ENCODE peak calls at places on chromosomes 4 and X, in four cellular contexts. R, I, W and C are unnamed samples. For H3K9me3 and H3K36me3, the result is how much of the 10 kb centered on the place peaks cover.

GRCh38 chr4:1113311-1114009 is at the start of gene RNF212:
- DNase-seq in R (no peak), I (no peak), W (no peak), C (no peak)

GRCh38 chr4:48379587-48380140 is 38.3 kb downstream of the SLAIN2 start:
- DNase-seq in R (no peak), I (no peak), W (no peak), C (no peak)

GRCh38 chrX:24525455-24525854 is 60.4 kb downstream of the PDK3 start:
- DNase-seq in R (no peak), I (no peak), W (no peak), C (no peak)

GRCh38 chr4:31069151-31069550 is 349.0 kb downstream of the PCDH7 start:
- DNase-seq in R (no peak), I (no peak), W (no peak), C (no peak)

GRCh38 chr4:55181606-55182005 is 56.2 kb upstream of the KDR start:
- DNase-seq in R (no peak), I (no peak), W (no peak), C (no peak)

GRCh38 chr4:163816494-163816893 is 322.0 kb downstream of the TMA16 start:
- DNase-seq in R (no peak), I (no peak), W (no peak), C (no peak)

GRCh38 chr4:13700196-13701140 is 72.9 kb upstream of the BOD1L1 start:
- DNase-seq in R (no peak), I (no peak), W (no peak), C (no peak)

GRCh38 chr4:155602351-155603140 is 64.1 kb upstream of the GUCY1A1 start:
- DNase-seq in R (no peak), I (no peak), W (no peak), C (no peak)

GRCh38 chrX:68387786-68388185 is 45.5 kb downstream of the OPHN1 start:
- DNase-seq in R (no peak), I (no peak), W (no peak), C (no peak)

GRCh38 chrX:153968754-153969124 is 2.9 kb downstream of the HCFC1 start:
- DNase-seq in R (no peak), I (no peak), W (no peak), C (no peak)

GRCh38 chrX:151982217-151982616 is 7.7 kb upstream of the GABRE start:
- DNase-seq in R (no peak), I (no peak), W (no peak), C (no peak)

GRCh38 chr4:7767526-7767925 is 172.1 kb downstream of the AFAP1 start:
- DNase-seq in R (no peak), I (no peak), W (no peak), C (no peak)

GRCh38 chr4:7766086-7766485 is 173.6 kb downstream of the AFAP1 start:
- DNase-seq in R (no peak), I (no peak), W (no peak), C (no peak)

GRCh38 chr4:7765676-7766075 is 174.0 kb downstream of the AFAP1 start:
- DNase-seq in R (no peak), I (no peak), W (no peak), C (no peak)

GRCh38 chr4:7767966-7768365 is 171.7 kb downstream of the AFAP1 start:
- DNase-seq in R (no peak), I (no peak), W (no peak), C (no peak)

DNA sequence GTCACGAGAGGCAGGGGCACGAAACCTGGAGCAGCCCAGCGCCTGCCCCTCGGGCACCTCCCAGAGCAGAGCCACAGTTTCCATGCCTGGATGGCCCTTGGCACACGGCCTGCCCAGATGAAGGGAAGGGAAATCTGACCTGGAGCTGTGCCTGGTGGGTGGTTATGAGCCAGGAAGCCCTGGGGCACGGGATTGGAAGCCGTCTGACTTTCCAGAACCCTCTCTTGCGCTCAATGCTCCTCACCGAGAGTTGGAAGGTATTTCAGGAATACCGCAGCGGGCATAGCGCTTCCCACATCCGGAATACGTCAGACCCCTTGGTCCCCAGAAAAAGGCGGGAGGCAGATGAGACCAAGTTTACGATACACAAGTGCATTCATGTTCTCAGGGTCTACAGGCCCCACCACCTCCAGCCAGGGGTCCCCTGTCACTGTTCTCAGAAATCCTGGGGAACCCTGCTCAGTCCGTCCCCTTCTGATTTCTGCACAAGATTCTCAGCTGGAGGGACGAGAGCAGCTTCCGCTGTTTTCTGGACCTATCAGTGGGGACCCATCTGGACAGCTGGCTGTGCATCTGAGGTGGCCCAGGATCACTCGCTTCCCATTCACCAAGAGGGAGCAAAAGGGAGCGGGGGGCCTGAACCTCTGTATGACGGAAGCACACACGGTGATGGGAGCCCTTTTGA is 172.9 kb downstream of the AFAP1 start:
- DNase-seq in R (no peak), I (no peak), W (no peak), C (no peak)
- TF ChIP-seq EGR1 in R (no peak), I (no peak), W (no peak), C (no peak)

GRCh38 chr4:89416968-89417367 is 109.4 kb upstream of the GPRIN3 start:
- DNase-seq in R (no peak), I (no peak), W (no peak), C (no peak)
- H3K9me3 ChIP-seq in R (under half), I (under half), W (under half), C (under half)

DNA sequence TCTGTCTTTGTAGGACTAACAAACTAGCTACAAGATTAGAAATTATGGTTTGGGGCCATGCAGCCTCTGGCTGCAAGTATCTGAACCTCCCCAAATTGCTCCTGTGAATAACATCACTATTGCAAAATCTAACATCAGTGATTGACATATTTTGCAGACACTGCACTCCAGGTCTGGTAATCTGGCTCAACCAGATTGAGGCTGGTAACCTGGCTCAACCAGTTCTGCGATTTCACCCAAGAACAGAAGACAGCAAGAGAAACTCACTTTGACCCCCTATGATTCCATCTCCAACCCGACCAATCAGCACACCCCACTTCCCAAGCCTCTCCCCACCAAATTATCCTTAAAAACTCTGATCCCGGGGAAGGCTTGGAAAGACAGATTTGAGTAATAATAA is 20.9 kb downstream of the SPIN3 start:
- DNase-seq in R (no peak), I (no peak), W (no peak), C (no peak)
- H3K36me3 ChIP-seq in R (under half), I (under half), W (under half), C (under half)

GRCh38 chr4:37719021-37719420 is 32.8 kb upstream of the RELL1 start:
- DNase-seq in R (no peak), I (no peak), W (no peak), C (no peak)

GRCh38 chr4:37717575-37717974 is 31.4 kb upstream of the RELL1 start:
- DNase-seq in R (no peak), I (no peak), W (no peak), C (no peak)

GRCh38 chr4:37715889-37716402 is 29.8 kb upstream of the RELL1 start:
- DNase-seq in R (peak), I (no peak), W (no peak), C (no peak)
- TF ChIP-seq EGR1 in R (no peak), I (no peak), W (no peak), C (no peak)

GRCh38 chrX:150446995-150447394 is 83.9 kb downstream of the MAMLD1 start:
- DNase-seq in R (no peak), I (no peak), W (no peak), C (no peak)
- H3K9me3 ChIP-seq in R (under half), I (under half), W (under half), C (under half)

GRCh38 chr4:75786938-75787337 is 62.6 kb downstream of the USO1 start:
- DNase-seq in R (no peak), I (no peak), W (no peak), C (no peak)
- H3K36me3 ChIP-seq in R (under half), I (half or more), W (under half), C (under half)

DNA sequence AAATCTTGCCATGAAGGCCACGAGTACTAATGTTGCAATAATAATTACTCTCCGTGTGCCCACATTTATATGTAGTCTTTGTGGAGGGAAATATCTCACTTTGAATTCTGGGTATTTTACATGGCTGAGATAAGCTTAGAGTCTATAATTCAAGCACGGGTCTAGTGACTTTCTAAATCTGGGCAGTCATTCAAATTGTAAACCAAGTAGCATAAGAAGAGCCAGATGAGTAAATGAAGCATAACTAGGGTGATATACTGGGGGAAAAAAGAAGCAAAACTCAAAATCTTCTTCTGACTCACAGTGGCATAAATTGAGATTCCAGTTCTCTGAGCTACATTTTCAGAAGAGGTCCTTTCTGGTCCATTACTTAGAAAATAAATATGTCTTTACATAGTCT is 53.0 kb downstream of the MAPK10 start:
- DNase-seq in R (no peak), I (no peak), W (no peak), C (no peak)
- TF ChIP-seq EGR1 in R (no peak), I (no peak), W (no peak), C (no peak)

GRCh38 chr4:18957721-18958120 is 936.2 kb upstream of the LCORL start:
- DNase-seq in R (no peak), I (no peak), W (no peak), C (no peak)

DNA sequence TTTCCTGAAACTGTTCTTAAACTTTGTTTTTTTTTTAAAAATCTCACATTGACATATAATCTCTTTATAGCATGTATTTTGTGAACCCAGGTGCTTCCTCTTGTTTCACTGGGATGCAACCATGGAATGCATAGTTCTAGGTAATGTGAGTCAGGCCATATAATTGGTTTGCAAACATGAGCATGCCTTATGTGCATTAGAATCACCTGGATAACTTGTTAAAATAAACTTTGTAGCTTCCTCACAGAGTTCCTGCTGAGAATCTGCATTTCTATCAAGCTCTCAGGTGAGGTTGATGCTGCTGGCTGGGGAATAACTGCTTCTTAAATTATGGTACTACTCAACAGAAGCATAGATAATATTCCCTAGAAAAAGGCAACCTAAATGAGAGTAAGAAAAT is 940.3 kb upstream of the LCORL start:
- DNase-seq in R (no peak), I (no peak), W (no peak), C (no peak)
- H3K9me3 ChIP-seq in R (under half), I (under half), W (under half), C (under half)